ENCODE peak calls at places on chromosomes 4 and X, in four cellular contexts. T, M, Y and W are unnamed samples.

GRCh38 chr4:48481581-48481980 is 1.6 kb upstream of the SLC10A4 start:
- DNase-seq in T (no peak), Y (no peak), M (no peak), W (no peak)

GRCh38 chrX:43500996-43501694 is 155.0 kb upstream of the MAOA start:
- DNase-seq in M (no peak), T (no peak), Y (no peak), W (no peak)

GRCh38 chr4:139896242-139896752 is 230.7 kb downstream of the MGST2 start:
- DNase-seq in T (no peak), Y (no peak), M (no peak), W (no peak)

GRCh38 chr4:139835006-139835405 is 169.4 kb downstream of the MGST2 start:
- DNase-seq in T (no peak), M (no peak), Y (no peak), W (no peak)

GRCh38 chr4:141853091-141853734 is 216.8 kb downstream of the IL15 start:
- DNase-seq in Y (no peak), T (peak; percentile 2), M (no peak), W (no peak)

GRCh38 chrX:78327370-78328048 is at the start of gene CYSLTR1:
- DNase-seq in M (no peak), T (no peak), Y (no peak), W (no peak)

GRCh38 chr4:184262901-184263300 is 45.2 kb upstream of the ENPP6 start:
- DNase-seq in T (peak; percentile 59), M (no peak), Y (no peak), W (no peak)

GRCh38 chrX:121216979-121217378 is 169.6 kb downstream of the GLUD2 start:
- DNase-seq in T (no peak), Y (no peak), M (no peak), W (no peak)

GRCh38 chrX:11064851-11065600 is 46.1 kb upstream of the HCCS start:
- DNase-seq in Y (no peak), M (no peak), T (peak; percentile 55), W (peak; percentile 45)

GRCh38 chr4:38442073-38442788 is 221.8 kb upstream of the KLF3 start:
- DNase-seq in M (no peak), Y (no peak), T (no peak), W (no peak)

GRCh38 chr4:109009909-109010308 is 247.1 kb upstream of the ETNPPL start:
- DNase-seq in M (no peak), Y (no peak), T (peak; percentile 57), W (peak; percentile 97)

GRCh38 chr4:48780867-48781219 is 764 bp upstream of the FRYL start:
- DNase-seq in T (peak; percentile 39), M (no peak), Y (peak; percentile 76), W (peak; percentile 38)

GRCh38 chrX:1592863-1593201 is 1.4 kb downstream of the AKAP17A start:
- DNase-seq in M (no peak), Y (no peak), T (no peak), W (no peak)

GRCh38 chr4:150001815-150002214 is 76.4 kb upstream of the DCLK2 start:
- DNase-seq in M (no peak), Y (no peak), T (no peak), W (no peak)

GRCh38 chrX:143894938-143895337 is 11.1 kb downstream of the UBE2NL start:
- DNase-seq in T (no peak), Y (no peak), M (no peak), W (no peak)

GRCh38 chrX:72467171-72467570 is 105.5 kb downstream of the HDAC8 start:
- DNase-seq in T (no peak), Y (no peak), M (no peak), W (no peak)

GRCh38 chr4:6885953-6886557 is 23.6 kb upstream of the TBC1D14 start:
- DNase-seq in Y (no peak), T (peak; percentile 66), M (no peak), W (peak; percentile 64)

GRCh38 chr4:40121515-40121914 is 64.9 kb downstream of the N4BP2 start:
- DNase-seq in Y (no peak), M (no peak), T (peak; percentile 88), W (peak; percentile 25)

GRCh38 chr4:165839615-165840333 is 33.3 kb upstream of the TLL1 start:
- DNase-seq in Y (no peak), T (peak; percentile 11), M (no peak), W (no peak)

GRCh38 chr4:113636877-113637276 is 124.7 kb downstream of the CAMK2D start:
- DNase-seq in T (peak; percentile 47), M (no peak), Y (no peak), W (peak; percentile 66)

GRCh38 chr4:151658959-151659593 is 101.7 kb downstream of the GATB start:
- DNase-seq in M (no peak), T (peak; percentile 88), Y (no peak), W (peak; percentile 44)

GRCh38 chrX:981791-982626 is 230.4 kb downstream of the CRLF2 start:
- DNase-seq in M (no peak), T (no peak), Y (no peak), W (no peak)

GRCh38 chr4:29046716-29047115 is 1673.5 kb upstream of the PCDH7 start:
- DNase-seq in M (no peak), Y (no peak), T (peak; percentile 60), W (peak; percentile 14)

GRCh38 chrX:39972340-39972739 is 125.4 kb downstream of the BCOR start:
- DNase-seq in M (no peak), Y (no peak), T (peak; percentile 50), W (no peak)

GRCh38 chrX:107571296-107571998 is 56.9 kb upstream of the PRPS1 start:
- DNase-seq in T (peak; percentile 94), M (no peak), Y (no peak), W (peak; percentile 74)

GRCh38 chr4:182839256-182839655 is 77.9 kb downstream of the DCTD start:
- DNase-seq in M (no peak), T (no peak), Y (no peak), W (no peak)

GRCh38 chr4:40601641-40602040 is 28.0 kb downstream of the RBM47 start:
- DNase-seq in Y (no peak), M (no peak), T (no peak), W (no peak)

GRCh38 chrX:23840674-23841073 is 57.7 kb downstream of the SAT1 start:
- DNase-seq in Y (no peak), M (no peak), T (no peak), W (no peak)
- TF ChIP-seq CTCF in Y (no peak), M (no peak), T (no peak), W (no peak)

DNA sequence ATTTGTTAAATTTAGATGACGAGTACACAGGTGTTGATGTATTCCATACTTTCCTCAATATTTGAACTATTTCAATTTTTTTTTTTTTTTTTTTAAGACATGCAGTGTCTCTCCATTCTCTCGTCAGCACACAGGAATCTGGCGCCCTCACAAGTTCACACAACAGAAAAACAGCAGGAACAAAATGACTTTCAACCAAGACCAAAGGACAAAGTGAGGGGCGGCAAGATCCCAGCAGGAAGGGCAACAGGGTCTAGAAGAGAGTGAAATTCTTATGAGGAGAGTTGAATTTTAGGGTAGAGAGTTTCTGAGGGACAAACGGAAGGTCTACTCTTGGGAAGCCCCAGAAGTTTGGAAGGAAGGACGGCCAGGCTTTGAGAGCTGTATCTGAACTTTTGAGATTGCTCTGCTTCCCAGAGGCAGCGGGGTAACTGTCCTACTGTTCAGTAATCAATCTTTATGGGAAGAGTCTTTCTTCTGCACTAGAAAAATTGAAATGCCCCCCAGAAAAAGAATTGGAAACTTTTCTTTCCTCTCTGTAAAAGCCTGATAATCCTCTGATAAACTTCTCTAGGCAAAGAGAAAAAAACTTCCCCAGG is 760.2 kb downstream of the RAB28 start:
- DNase-seq in Y (no peak), T (no peak), M (no peak), W (no peak)
- TF ChIP-seq CTCF in Y (no peak), T (no peak), M (no peak), W (no peak)

GRCh38 chrX:149871940-149872339 is 9.0 kb upstream of the MAGEA8 start:
- DNase-seq in Y (no peak), T (peak; percentile 0), M (peak; percentile 42), W (peak; percentile 12)
- TF ChIP-seq CTCF in Y (no peak), T (peak; percentile 4), M (peak; percentile 39), W (peak; percentile 55)

GRCh38 chrX:151852294-151852693 is 60.4 kb upstream of the MAGEA4 start:
- DNase-seq in Y (no peak), M (no peak), T (no peak), W (no peak)
- TF ChIP-seq CTCF in Y (no peak), M (no peak), T (peak; percentile 14), W (no peak)